ENCODE peak calls at places on chromosomes 7 and 10, in five cellular contexts. E, C, D, J and T are unnamed samples.

GRCh38 chr7:115183431-115184057 is 261.6 kb downstream of the MDFIC start:
- DNase-seq in E (no peak), C (no peak), D (peak), J (no peak), T (no peak)

GRCh38 chr7:131104611-131105293 is 222.9 kb upstream of the MKLN1 start:
- DNase-seq in E (no peak), C (no peak), D (peak), J (no peak), T (no peak)

GRCh38 chr10:108052981-108053380 is 888.5 kb upstream of the SORCS1 start:
- DNase-seq in E (no peak), C (no peak), D (no peak), J (no peak), T (peak)

GRCh38 chr7:67413670-67414069 is 417.0 kb downstream of the TYW1 start:
- DNase-seq in E (no peak), C (no peak), D (no peak), J (no peak), T (no peak)

GRCh38 chr7:90759752-90760151 is 163.6 kb downstream of the CDK14 start:
- DNase-seq in E (no peak), C (no peak), D (no peak), J (no peak), T (no peak)

GRCh38 chr7:6307762-6308161 is 35.3 kb upstream of the CYTH3 start:
- DNase-seq in E (no peak), C (no peak), D (no peak), J (no peak), T (peak)

GRCh38 chr10:58412502-58412961 is 27.3 kb downstream of the TFAM start:
- DNase-seq in E (no peak), C (no peak), D (peak), J (no peak), T (no peak)

GRCh38 chr7:94888542-94888941 is 18.9 kb upstream of the PPP1R9A start:
- DNase-seq in E (no peak), C (no peak), D (no peak), J (no peak), T (peak)

GRCh38 chr7:111736475-111736874 is 174.2 kb upstream of the IMMP2L start:
- DNase-seq in E (no peak), C (no peak), D (peak), J (no peak), T (no peak)

GRCh38 chr7:50142421-50143113 is 49.5 kb upstream of the ZPBP start:
- DNase-seq in E (no peak), C (no peak), D (peak), J (no peak), T (peak)

GRCh38 chr7:4753610-4754432 is 21.6 kb upstream of the AP5Z1 start:
- DNase-seq in E (no peak), C (peak), D (peak), J (peak), T (peak)

GRCh38 chr7:33849961-33850559 is 55.3 kb upstream of the BMPER start:
- DNase-seq in E (no peak), C (no peak), D (peak), J (no peak), T (no peak)

GRCh38 chr10:84224411-84225028 is 824 bp downstream of the LRIT2 start:
- DNase-seq in E (no peak), C (no peak), D (no peak), J (peak), T (no peak)

GRCh38 chr7:194996-195829 is 2.8 kb downstream of the FAM20C start:
- DNase-seq in E (no peak), C (no peak), D (peak), J (no peak), T (no peak)

GRCh38 chr7:20323587-20323986 is 7.1 kb upstream of the ITGB8 start:
- DNase-seq in E (no peak), C (no peak), D (no peak), J (no peak), T (no peak)

GRCh38 chr7:389911-390601 is 100.1 kb downstream of the FOXL3 start:
- DNase-seq in E (no peak), C (no peak), D (no peak), J (peak), T (no peak)

GRCh38 chr10:53598914-53599313 is 826.3 kb upstream of the MBL2 start:
- DNase-seq in E (no peak), C (no peak), D (no peak), J (no peak), T (no peak)

GRCh38 chr10:61486738-61487396 is 33.7 kb upstream of the TMEM26 start:
- DNase-seq in E (no peak), C (no peak), D (peak), J (no peak), T (no peak)

GRCh38 chr10:102280397-102281015 is 35.2 kb downstream of the GBF1 start:
- DNase-seq in E (peak), C (no peak), D (peak), J (no peak), T (no peak)

GRCh38 chr7:94389381-94389780 is 5.3 kb upstream of the COL1A2 start:
- DNase-seq in E (no peak), C (no peak), D (peak), J (no peak), T (no peak)

GRCh38 chr10:79203014-79203675 is 134.4 kb downstream of the ZMIZ1 start:
- DNase-seq in E (no peak), C (no peak), D (no peak), J (no peak), T (no peak)

GRCh38 chr10:120735773-120736371 is 115.3 kb upstream of the WDR11 start:
- DNase-seq in E (peak), C (no peak), D (peak), J (no peak), T (peak)

GRCh38 chr10:92240289-92241157 is 50.4 kb downstream of the CPEB3 start:
- DNase-seq in E (peak), C (no peak), D (peak), J (peak), T (peak)

GRCh38 chr7:74656421-74656910 is 1.1 kb upstream of the GTF2I start:
- DNase-seq in E (peak), C (peak), D (peak), J (peak), T (peak)

GRCh38 chr7:73701357-73701995 is 18.0 kb downstream of the STX1A start:
- DNase-seq in E (peak), C (no peak), D (peak), J (no peak), T (no peak)

GRCh38 chr10:96587255-96588059 is 645 bp upstream of the TM9SF3 start:
- DNase-seq in E (peak), C (no peak), D (peak), J (peak), T (no peak)

GRCh38 chr7:29345590-29345989 is 151.0 kb downstream of the CHN2 start:
- DNase-seq in E (peak), C (peak), D (peak), J (no peak), T (peak)

GRCh38 chr10:35783305-35783838 is 141.3 kb upstream of the FZD8 start:
- DNase-seq in E (no peak), C (no peak), D (peak), J (no peak), T (no peak)

GRCh38 chr10:125982256-125982948 is 86.0 kb downstream of the FANK1 start:
- DNase-seq in E (no peak), C (no peak), D (peak), J (no peak), T (peak)

GRCh38 chr10:62650411-62650810 is 154.1 kb upstream of the ADO start:
- DNase-seq in E (no peak), C (no peak), D (no peak), J (no peak), T (no peak)